ENCODE peak calls at places on chromosomes 1 and 21, in five cellular contexts. W is NCI-H1105 treated with DMSO at 0.1 percent for 48 hours; M is activated CD8-positive, alpha-beta memory T cell treated with anti-CD3 and anti-CD28 coated beads for 4 hours; O is foreskin fibroblast; T is EH. P is an unnamed sample.
A peak's percentile ranks its signal among the peaks of the same experiment; 100 is the strongest.

GRCh38 chr1:11918779-11919519 is 7.3 kb downstream of the KIAA2013 start:
- DNase-seq in M (no peak), W (no peak), O (peak; percentile 91), T (peak; percentile 89), P (no peak)

GRCh38 chr1:221392453-221392852 is 349.4 kb downstream of the DUSP10 start:
- DNase-seq in W (no peak), O (peak; percentile 89), T (peak; percentile 82), M (no peak), P (no peak)

GRCh38 chr1:182684128-182684828 is at the start of gene RGS8:
- DNase-seq in W (no peak), O (no peak), T (no peak), M (no peak), P (no peak)

GRCh38 chr1:221667504-221667903 is 74.4 kb downstream of the DUSP10 start:
- DNase-seq in T (peak; percentile 66), W (no peak), M (no peak), O (peak; percentile 85), P (no peak)

GRCh38 chr1:237255071-237255470 is 213.1 kb downstream of the RYR2 start:
- DNase-seq in W (no peak), T (no peak), M (no peak), O (no peak), P (no peak)

GRCh38 chr1:211601982-211602644 is 23.2 kb upstream of the SLC30A1 start:
- DNase-seq in O (no peak), M (no peak), T (peak; percentile 23), W (peak; percentile 70), P (no peak)

GRCh38 chr1:84122780-84123382 is 21.2 kb upstream of the PRKACB start:
- DNase-seq in M (peak; percentile 14), W (peak; percentile 45), O (peak; percentile 79), T (peak; percentile 65), P (peak; percentile 23)

GRCh38 chr21:44375281-44375651 is 21.8 kb downstream of the TRPM2 start:
- DNase-seq in T (no peak), W (no peak), M (no peak), O (no peak), P (no peak)